ENCODE peak calls at places on chromosomes 4 and X, in six cellular contexts. One of them, this sample, is unnamed.

GRCh38 chr4:13903851-13904340 is 276.4 kb upstream of the BOD1L1 start:
- DNase-seq in astrocyte: no peak
- DNase-seq in pancreas: no peak
- DNase-seq in mammary epithelial cell: no peak
- DNase-seq in lower lobe of right lung: no peak
- DNase-seq in heart right ventricle: no peak
- DNase-seq in this sample: no peak

GRCh38 chr4:139509727-139510410 is 46.1 kb downstream of the SETD7 start:
- DNase-seq in heart right ventricle: peak
- DNase-seq in pancreas: no peak
- DNase-seq in astrocyte: no peak
- DNase-seq in mammary epithelial cell: no peak
- DNase-seq in lower lobe of right lung: no peak
- DNase-seq in this sample: peak

GRCh38 chr4:73341454-73341853 is 62.6 kb upstream of the ALB start:
- DNase-seq in lower lobe of right lung: no peak
- DNase-seq in mammary epithelial cell: peak
- DNase-seq in pancreas: peak
- DNase-seq in heart right ventricle: no peak
- DNase-seq in astrocyte: peak
- DNase-seq in this sample: peak

GRCh38 chr4:139014391-139015268 is 951 bp upstream of the NOCT start:
- DNase-seq in pancreas: no peak
- DNase-seq in mammary epithelial cell: peak
- DNase-seq in lower lobe of right lung: no peak
- DNase-seq in heart right ventricle: peak
- DNase-seq in astrocyte: peak
- DNase-seq in this sample: no peak

GRCh38 chr4:169485791-169486742 is 126.3 kb downstream of the NEK1 start:
- DNase-seq in lower lobe of right lung: no peak
- DNase-seq in astrocyte: peak
- DNase-seq in mammary epithelial cell: peak
- DNase-seq in heart right ventricle: peak
- DNase-seq in pancreas: peak
- DNase-seq in this sample: no peak

GRCh38 chrX:63929608-63930007 is 144.6 kb upstream of the ARHGEF9 start:
- DNase-seq in heart right ventricle: no peak
- DNase-seq in mammary epithelial cell: no peak
- DNase-seq in pancreas: no peak
- DNase-seq in astrocyte: no peak
- DNase-seq in lower lobe of right lung: no peak
- DNase-seq in this sample: no peak

GRCh38 chr4:163048447-163048846 is 118.2 kb downstream of the NAF1 start:
- DNase-seq in lower lobe of right lung: no peak
- DNase-seq in astrocyte: peak
- DNase-seq in heart right ventricle: no peak
- DNase-seq in pancreas: peak
- DNase-seq in mammary epithelial cell: peak
- DNase-seq in this sample: peak

GRCh38 chrX:18424482-18425198 is 768 bp upstream of the CDKL5 start:
- DNase-seq in mammary epithelial cell: peak
- DNase-seq in heart right ventricle: peak
- DNase-seq in astrocyte: peak
- DNase-seq in pancreas: peak
- DNase-seq in lower lobe of right lung: peak
- DNase-seq in this sample: no peak

GRCh38 chrX:101803451-101803850 is 128.4 kb downstream of the ZMAT1 start:
- DNase-seq in astrocyte: peak
- DNase-seq in pancreas: no peak
- DNase-seq in mammary epithelial cell: no peak
- DNase-seq in lower lobe of right lung: no peak
- DNase-seq in heart right ventricle: no peak
- DNase-seq in this sample: no peak

GRCh38 chrX:137567474-137568232 is 1.7 kb downstream of the ZIC3 start:
- DNase-seq in astrocyte: no peak
- DNase-seq in heart right ventricle: no peak
- DNase-seq in lower lobe of right lung: no peak
- DNase-seq in mammary epithelial cell: no peak
- DNase-seq in pancreas: no peak
- DNase-seq in this sample: no peak

GRCh38 chrX:20595928-20596550 is 329.3 kb upstream of the RPS6KA3 start:
- DNase-seq in lower lobe of right lung: no peak
- DNase-seq in heart right ventricle: no peak
- DNase-seq in astrocyte: peak
- DNase-seq in mammary epithelial cell: peak
- DNase-seq in pancreas: no peak
- DNase-seq in this sample: no peak

GRCh38 chr4:124018383-124019317 is 622.1 kb downstream of the SPRY1 start:
- DNase-seq in lower lobe of right lung: no peak
- DNase-seq in mammary epithelial cell: no peak
- DNase-seq in astrocyte: peak
- DNase-seq in pancreas: peak
- DNase-seq in heart right ventricle: peak
- DNase-seq in this sample: no peak

GRCh38 chr4:98521486-98521885 is 136.9 kb downstream of the TSPAN5 start:
- DNase-seq in mammary epithelial cell: no peak
- DNase-seq in lower lobe of right lung: no peak
- DNase-seq in heart right ventricle: no peak
- DNase-seq in astrocyte: no peak
- DNase-seq in pancreas: no peak
- DNase-seq in this sample: no peak

GRCh38 chr4:14294611-14295010 is 667.1 kb upstream of the BOD1L1 start:
- DNase-seq in heart right ventricle: no peak
- DNase-seq in lower lobe of right lung: no peak
- DNase-seq in mammary epithelial cell: no peak
- DNase-seq in astrocyte: peak
- DNase-seq in pancreas: no peak
- DNase-seq in this sample: no peak

GRCh38 chr4:40377462-40378385 is 42.6 kb downstream of the CHRNA9 start:
- DNase-seq in heart right ventricle: no peak
- DNase-seq in pancreas: no peak
- DNase-seq in lower lobe of right lung: no peak
- DNase-seq in astrocyte: peak
- DNase-seq in mammary epithelial cell: peak
- DNase-seq in this sample: no peak

GRCh38 chrX:46686003-46686645 is 72.8 kb downstream of the SLC9A7 start:
- DNase-seq in heart right ventricle: peak
- DNase-seq in pancreas: peak
- DNase-seq in lower lobe of right lung: no peak
- DNase-seq in astrocyte: no peak
- DNase-seq in mammary epithelial cell: peak
- DNase-seq in this sample: no peak

GRCh38 chr4:47746122-47746521 is 91.7 kb downstream of the CORIN start:
- DNase-seq in heart right ventricle: no peak
- DNase-seq in astrocyte: no peak
- DNase-seq in pancreas: no peak
- DNase-seq in lower lobe of right lung: no peak
- DNase-seq in mammary epithelial cell: peak
- DNase-seq in this sample: no peak

GRCh38 chrX:130716822-130717405 is 186.1 kb downstream of the ENOX2 start:
- DNase-seq in heart right ventricle: no peak
- DNase-seq in mammary epithelial cell: no peak
- DNase-seq in lower lobe of right lung: no peak
- DNase-seq in astrocyte: peak
- DNase-seq in pancreas: no peak
- DNase-seq in this sample: no peak

GRCh38 chr4:189785257-189785656 is 155.4 kb upstream of the FRG1 start:
- DNase-seq in heart right ventricle: no peak
- DNase-seq in lower lobe of right lung: no peak
- DNase-seq in pancreas: no peak
- DNase-seq in astrocyte: no peak
- DNase-seq in mammary epithelial cell: no peak
- DNase-seq in this sample: no peak
- TF ChIP-seq CTCF in heart right ventricle: no peak
- TF ChIP-seq CTCF in lower lobe of right lung: no peak
- TF ChIP-seq CTCF in pancreas: no peak
- TF ChIP-seq CTCF in astrocyte: no peak
- TF ChIP-seq CTCF in mammary epithelial cell: no peak
- TF ChIP-seq CTCF in this sample: no peak

DNA sequence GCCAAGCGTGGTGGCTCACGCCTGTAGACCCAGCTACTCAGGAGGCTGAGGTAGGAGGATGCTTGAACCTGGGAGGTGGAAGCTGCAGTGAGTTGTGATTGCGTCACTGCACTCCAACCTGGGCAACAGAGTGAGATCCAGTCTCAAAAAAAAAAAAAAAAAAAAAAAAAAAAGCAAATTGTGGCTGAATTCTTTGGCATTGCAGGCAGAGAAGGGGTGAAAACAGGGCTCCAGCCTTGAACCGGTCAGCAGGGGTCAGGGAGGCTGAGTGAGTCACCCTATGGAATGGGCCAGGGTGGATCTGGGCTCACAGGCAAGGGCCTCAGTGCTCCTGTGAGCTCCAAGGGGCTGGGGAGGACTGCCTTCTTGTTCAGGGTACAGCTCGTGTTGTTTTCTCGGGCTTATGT is 13.2 kb upstream of the FAM3A start:
- DNase-seq in astrocyte: no peak
- DNase-seq in lower lobe of right lung: no peak
- DNase-seq in heart right ventricle: no peak
- DNase-seq in pancreas: no peak
- DNase-seq in mammary epithelial cell: no peak
- DNase-seq in this sample: no peak
- H3K27ac ChIP-seq in astrocyte: no peak
- H3K27ac ChIP-seq in lower lobe of right lung: no peak
- H3K27ac ChIP-seq in heart right ventricle: no peak
- H3K27ac ChIP-seq in pancreas: no peak
- H3K27ac ChIP-seq in mammary epithelial cell: no peak
- H3K27ac ChIP-seq in this sample: no peak

DNA sequence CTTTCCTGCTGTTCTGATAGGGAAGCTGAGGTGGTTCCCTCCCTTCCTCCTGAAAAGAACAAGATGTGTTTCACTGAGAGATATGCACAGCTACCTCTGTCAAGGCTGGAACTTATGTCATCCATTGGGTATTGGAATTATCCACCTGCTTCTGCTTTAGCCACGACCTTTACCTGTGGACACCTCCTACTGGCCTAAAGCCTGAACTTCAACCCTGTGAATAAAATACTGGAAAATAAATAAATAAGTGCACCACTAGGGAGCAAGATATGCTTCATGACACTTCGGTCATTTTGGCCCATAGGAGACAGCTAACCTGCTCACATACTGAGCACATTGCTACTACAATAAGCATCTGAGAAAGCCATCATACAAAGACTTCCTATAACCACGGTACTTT is 419.9 kb upstream of the NWD2 start:
- DNase-seq in astrocyte: no peak
- DNase-seq in heart right ventricle: no peak
- DNase-seq in mammary epithelial cell: no peak
- DNase-seq in lower lobe of right lung: no peak
- DNase-seq in pancreas: no peak
- DNase-seq in this sample: no peak
- TF ChIP-seq CTCF in astrocyte: no peak
- TF ChIP-seq CTCF in heart right ventricle: no peak
- TF ChIP-seq CTCF in mammary epithelial cell: no peak
- TF ChIP-seq CTCF in lower lobe of right lung: no peak
- TF ChIP-seq CTCF in pancreas: no peak
- TF ChIP-seq CTCF in this sample: no peak

DNA sequence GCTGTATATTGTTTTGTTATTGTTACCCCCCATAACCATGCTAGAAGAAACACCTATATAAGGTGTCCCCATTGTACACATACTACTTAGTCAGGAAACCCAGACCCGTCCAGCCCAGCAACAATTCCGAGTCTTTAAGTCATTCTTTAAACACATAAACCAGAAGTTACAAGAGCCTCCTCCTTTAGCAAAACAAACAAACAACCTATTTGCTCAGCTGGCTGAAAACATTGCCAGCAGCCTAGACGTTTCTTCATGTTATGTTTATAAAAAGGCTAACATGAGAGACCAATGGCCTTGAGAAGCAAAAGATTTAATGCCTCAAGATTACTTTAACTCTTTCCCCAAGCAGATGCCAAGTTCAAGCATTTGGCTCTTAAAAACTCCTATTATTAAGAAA is 1.4 kb downstream of the ACOX3 start:
- DNase-seq in lower lobe of right lung: no peak
- DNase-seq in mammary epithelial cell: no peak
- DNase-seq in pancreas: peak
- DNase-seq in astrocyte: no peak
- DNase-seq in heart right ventricle: no peak
- DNase-seq in this sample: no peak
- H3K27ac ChIP-seq in lower lobe of right lung: peak
- H3K27ac ChIP-seq in mammary epithelial cell: peak
- H3K27ac ChIP-seq in pancreas: peak
- H3K27ac ChIP-seq in astrocyte: no peak
- H3K27ac ChIP-seq in heart right ventricle: peak
- H3K27ac ChIP-seq in this sample: peak

This sample was measured in stomach.